ENCODE peak calls at places on chromosome 18, in six cellular contexts. J, N, W, A, G and R are unnamed samples.

GRCh38 chr18:63062246-63062645 is 257.3 kb downstream of the BCL2 start:
- DNase-seq in J (no peak), N (no peak), W (no peak), A (no peak), G (no peak), R (no peak)

GRCh38 chr18:12155996-12156395 is 62.4 kb downstream of the ANKRD62 start:
- DNase-seq in J (no peak), N (no peak), W (no peak), A (no peak), G (no peak), R (no peak)

GRCh38 chr18:73983970-73984369 is 163.7 kb downstream of the FBXO15 start:
- DNase-seq in J (no peak), N (no peak), W (no peak), A (no peak), G (no peak), R (no peak)

GRCh38 chr18:21453512-21453862 is 147.0 kb downstream of the ESCO1 start:
- DNase-seq in J (no peak), N (no peak), W (no peak), A (peak; percentile 52), G (no peak), R (no peak)

GRCh38 chr18:79737426-79737825 is 57.8 kb downstream of the CTDP1 start:
- DNase-seq in J (no peak), N (no peak), W (no peak), A (no peak), G (no peak), R (no peak)

GRCh38 chr18:52670903-52671302 is 330.9 kb downstream of the DCC start:
- DNase-seq in J (peak; percentile 5), N (no peak), W (no peak), A (no peak), G (no peak), R (no peak)

GRCh38 chr18:79587298-79588125 is 92.1 kb upstream of the CTDP1 start:
- DNase-seq in J (no peak), N (no peak), W (no peak), A (peak; percentile 8), G (no peak), R (peak; percentile 12)

GRCh38 chr18:56391933-56392590 is 246.3 kb downstream of the TXNL1 start:
- DNase-seq in J (no peak), N (no peak), W (no peak), A (no peak), G (no peak), R (no peak)

GRCh38 chr18:50398099-50398498 is 23.3 kb downstream of the SKA1 start:
- DNase-seq in J (no peak), N (no peak), W (no peak), A (no peak), G (no peak), R (no peak)

GRCh38 chr18:74990563-74991081 is 218.3 kb downstream of the PTGR3 start:
- DNase-seq in J (peak; percentile 6), N (no peak), W (no peak), A (no peak), G (no peak), R (no peak)

GRCh38 chr18:23077493-23078256 is 57.6 kb upstream of the CABLES1 start:
- DNase-seq in J (no peak), N (no peak), W (no peak), A (no peak), G (no peak), R (no peak)

GRCh38 chr18:69469444-69469919 is 68.8 kb downstream of the DOK6 start:
- DNase-seq in J (no peak), N (no peak), W (peak; percentile 40), A (no peak), G (no peak), R (no peak)

GRCh38 chr18:54480616-54481015 is 110.4 kb upstream of the DYNAP start:
- DNase-seq in J (no peak), N (no peak), W (peak; percentile 83), A (no peak), G (no peak), R (no peak)

GRCh38 chr18:13296868-13297574 is 78.5 kb downstream of the LDLRAD4 start:
- DNase-seq in J (no peak), N (no peak), W (no peak), A (no peak), G (no peak), R (no peak)

GRCh38 chr18:46676162-46676830 is 19.3 kb upstream of the LOXHD1 start:
- DNase-seq in J (no peak), N (no peak), W (no peak), A (no peak), G (no peak), R (no peak)

GRCh38 chr18:70985948-70986347 is 697.1 kb downstream of the SOCS6 start:
- DNase-seq in J (no peak), N (no peak), W (no peak), A (no peak), G (no peak), R (no peak)

GRCh38 chr18:46341989-46342525 is 237.9 kb downstream of the HAUS1 start:
- DNase-seq in J (no peak), N (no peak), W (no peak), A (no peak), G (no peak), R (no peak)

GRCh38 chr18:23683671-23684070 is 5.6 kb upstream of the LAMA3 start:
- DNase-seq in J (peak; percentile 20), N (no peak), W (no peak), A (no peak), G (no peak), R (no peak)

GRCh38 chr18:46412831-46413371 is 244.1 kb downstream of the LOXHD1 start:
- DNase-seq in J (no peak), N (no peak), W (no peak), A (no peak), G (no peak), R (no peak)

GRCh38 chr18:52395146-52395852 is 55.3 kb downstream of the DCC start:
- DNase-seq in J (no peak), N (no peak), W (no peak), A (no peak), G (no peak), R (no peak)

GRCh38 chr18:39200153-39200552 is 1634.6 kb upstream of the CELF4 start:
- DNase-seq in J (no peak), N (no peak), W (no peak), A (no peak), G (no peak), R (no peak)

GRCh38 chr18:23538870-23539269 is 35.6 kb downstream of the RMC1 start:
- DNase-seq in J (peak; percentile 52), N (no peak), W (no peak), A (no peak), G (no peak), R (no peak)

GRCh38 chr18:41783065-41783818 is 171.8 kb upstream of the PIK3C3 start:
- DNase-seq in J (no peak), N (no peak), W (peak; percentile 9), A (no peak), G (no peak), R (no peak)

GRCh38 chr18:74722237-74722636 is 124.6 kb downstream of the ZNF407 start:
- DNase-seq in J (peak; percentile 49), N (no peak), W (no peak), A (no peak), G (no peak), R (no peak)

GRCh38 chr18:60892855-60893254 is 440.4 kb upstream of the CDH20 start:
- DNase-seq in J (no peak), N (no peak), W (no peak), A (no peak), G (no peak), R (no peak)

GRCh38 chr18:23871410-23871809 is 143.1 kb upstream of the TTC39C start:
- DNase-seq in J (no peak), N (no peak), W (peak; percentile 13), A (no peak), G (no peak), R (peak; percentile 68)

GRCh38 chr18:72456802-72457201 is 87.3 kb downstream of the CBLN2 start:
- DNase-seq in J (peak; percentile 14), N (no peak), W (no peak), A (no peak), G (no peak), R (no peak)

GRCh38 chr18:44802508-44802907 is 121.8 kb downstream of the SETBP1 start:
- DNase-seq in J (peak; percentile 9), N (no peak), W (no peak), A (no peak), G (no peak), R (no peak)

GRCh38 chr18:13615432-13615861 is 110.9 kb downstream of the FAM210A start:
- DNase-seq in J (no peak), N (no peak), W (no peak), A (no peak), G (no peak), R (no peak)

GRCh38 chr18:26228562-26229260 is 2.5 kb downstream of the TAF4B start:
- DNase-seq in J (no peak), N (no peak), W (no peak), A (no peak), G (no peak), R (no peak)

GRCh38 chr18:26230497-26230896 is 4.3 kb downstream of the TAF4B start:
- DNase-seq in J (no peak), N (no peak), W (no peak), A (no peak), G (no peak), R (no peak)

GRCh38 chr18:26233208-26233607 is 7.0 kb downstream of the TAF4B start:
- DNase-seq in J (no peak), N (no peak), W (peak; percentile 36), A (no peak), G (no peak), R (no peak)
- H3K4me1 ChIP-seq in J (no peaks in the 10 kb centered on the region), N (no peaks in the 10 kb centered on the region), W (peaks cover 20% of the 10 kb centered on the region), A (peaks cover 3% of the 10 kb centered on the region), G (no peaks in the 10 kb centered on the region), R (no peaks in the 10 kb centered on the region)

GRCh38 chr18:48875314-48875941 is 75.3 kb downstream of the SMAD7 start:
- DNase-seq in J (no peak), N (no peak), W (no peak), A (no peak), G (no peak), R (no peak)

GRCh38 chr18:48875942-48876511 is 74.7 kb downstream of the SMAD7 start:
- DNase-seq in J (no peak), N (no peak), W (peak; percentile 47), A (no peak), G (no peak), R (peak; percentile 11)

GRCh38 chr18:48874701-48875162 is 76.0 kb downstream of the SMAD7 start:
- DNase-seq in J (no peak), N (no peak), W (no peak), A (no peak), G (no peak), R (no peak)

GRCh38 chr18:48877941-48878340 is 72.8 kb downstream of the SMAD7 start:
- DNase-seq in J (no peak), N (no peak), W (no peak), A (no peak), G (no peak), R (peak; percentile 13)

GRCh38 chr18:48876590-48876989 is 74.2 kb downstream of the SMAD7 start:
- DNase-seq in J (no peak), N (no peak), W (no peak), A (no peak), G (no peak), R (peak; percentile 3)
- H3K4me1 ChIP-seq in J (peaks cover 13% of the 10 kb centered on the region), N (peaks cover 36% of the 10 kb centered on the region), W (no peaks in the 10 kb centered on the region), A (peaks cover 8% of the 10 kb centered on the region), G (no peaks in the 10 kb centered on the region), R (no peaks in the 10 kb centered on the region)

GRCh38 chr18:9763157-9763556 is 55.1 kb downstream of the RAB31 start:
- DNase-seq in J (no peak), N (no peak), W (no peak), A (no peak), G (no peak), R (no peak)
- H3K4me1 ChIP-seq in J (peaks cover 7% of the 10 kb centered on the region), N (peaks cover 4% of the 10 kb centered on the region), W (peaks cover 7% of the 10 kb centered on the region), A (no peaks in the 10 kb centered on the region), G (no peaks in the 10 kb centered on the region), R (no peaks in the 10 kb centered on the region)

GRCh38 chr18:28088477-28088876 is 88.5 kb downstream of the CDH2 start:
- DNase-seq in J (no peak), N (no peak), W (peak; percentile 54), A (no peak), G (no peak), R (no peak)
- H3K4me1 ChIP-seq in J (peaks cover 8% of the 10 kb centered on the region), N (no peaks in the 10 kb centered on the region), W (peaks cover 94% of the 10 kb centered on the region), A (no peaks in the 10 kb centered on the region), G (no peaks in the 10 kb centered on the region), R (no peaks in the 10 kb centered on the region)